ENCODE peak calls at places on chromosome 4, in six cellular contexts. R is KG1; U is NCI-H345; W is GM20000; A is HT1080; K is activated naive CD4-positive, alpha-beta T cell. J is an unnamed sample.
A peak's percentile ranks its signal among the peaks of the same experiment; 100 is the strongest.

GRCh38 chr4:124685851-124686250 is 26.7 kb downstream of the ANKRD50 start:
- DNase-seq in R (no peak), U (no peak), W (no peak), A (peak; percentile 11), K (no peak), J (no peak)

GRCh38 chr4:129218355-129218754 is 122.4 kb downstream of the C4orf33 start:
- DNase-seq in R (no peak), U (peak; percentile 26), W (no peak), A (peak; percentile 16), K (no peak), J (no peak)

GRCh38 chr4:38967260-38968095 is 64.7 kb downstream of the TMEM156 start:
- DNase-seq in R (no peak), U (no peak), W (no peak), A (peak; percentile 82), K (no peak), J (no peak)

GRCh38 chr4:23962462-23962861 is 72.6 kb upstream of the PPARGC1A start:
- DNase-seq in R (no peak), U (peak; percentile 36), W (no peak), A (no peak), K (no peak), J (no peak)

GRCh38 chr4:144666539-144667175 is 20.7 kb downstream of the HHIP start:
- DNase-seq in R (no peak), U (no peak), W (no peak), A (peak; percentile 73), K (no peak), J (no peak)

GRCh38 chr4:83255584-83255983 is 29.0 kb downstream of the COQ2 start:
- DNase-seq in R (no peak), U (no peak), W (no peak), A (peak; percentile 72), K (no peak), J (no peak)

GRCh38 chr4:87896020-87896621 is 63.4 kb downstream of the MEPE start:
- DNase-seq in R (peak; percentile 49), U (no peak), W (no peak), A (peak; percentile 100), K (no peak), J (no peak)

GRCh38 chr4:150209140-150209829 is 131.0 kb downstream of the DCLK2 start:
- DNase-seq in R (no peak), U (no peak), W (peak; percentile 63), A (peak; percentile 61), K (no peak), J (no peak)

GRCh38 chr4:177159600-177159999 is 150.1 kb upstream of the NEIL3 start:
- DNase-seq in R (no peak), U (no peak), W (no peak), A (peak; percentile 1), K (no peak), J (no peak)

GRCh38 chr4:168612435-168613139 is 115.7 kb downstream of the PALLD start:
- DNase-seq in R (no peak), U (no peak), W (no peak), A (peak; percentile 82), K (no peak), J (no peak)

J was measured in breast epithelium.